ENCODE peak calls at places on chromosomes 5 and 9, in nine cellular contexts. One of them, this sample, is unnamed.

GRCh38 chr9:115198018-115198417 is 80.1 kb upstream of the TNC start:
- DNase-seq in AG04449: no peak
- DNase-seq in RWPE2: no peak
- DNase-seq in CD8-positive, alpha-beta T cell: no peak
- DNase-seq in psoas muscle: peak; percentile 61
- DNase-seq in fibroblast of the aortic adventitia: peak; percentile 42
- DNase-seq in heart left ventricle: peak; percentile 79
- DNase-seq in IMR-90: peak; percentile 79
- DNase-seq in NB4: no peak
- DNase-seq in this sample: peak; percentile 38

GRCh38 chr5:150167163-150167798 is 703 bp downstream of the CDX1 start:
- DNase-seq in AG04449: no peak
- DNase-seq in RWPE2: no peak
- DNase-seq in CD8-positive, alpha-beta T cell: no peak
- DNase-seq in psoas muscle: no peak
- DNase-seq in fibroblast of the aortic adventitia: no peak
- DNase-seq in heart left ventricle: no peak
- DNase-seq in IMR-90: no peak
- DNase-seq in NB4: no peak
- DNase-seq in this sample: no peak

GRCh38 chr5:159038907-159039306 is 60.8 kb downstream of the EBF1 start:
- DNase-seq in AG04449: peak; percentile 87
- DNase-seq in RWPE2: no peak
- DNase-seq in CD8-positive, alpha-beta T cell: no peak
- DNase-seq in psoas muscle: no peak
- DNase-seq in fibroblast of the aortic adventitia: peak; percentile 88
- DNase-seq in heart left ventricle: no peak
- DNase-seq in IMR-90: peak; percentile 90
- DNase-seq in NB4: no peak
- DNase-seq in this sample: no peak

GRCh38 chr9:131621551-131622321 is 76.4 kb downstream of the PRRT1B start:
- DNase-seq in AG04449: no peak
- DNase-seq in RWPE2: no peak
- DNase-seq in CD8-positive, alpha-beta T cell: no peak
- DNase-seq in psoas muscle: no peak
- DNase-seq in fibroblast of the aortic adventitia: no peak
- DNase-seq in heart left ventricle: no peak
- DNase-seq in IMR-90: no peak
- DNase-seq in NB4: peak; percentile 94
- DNase-seq in this sample: peak; percentile 33

GRCh38 chr9:15889555-15889954 is 336.7 kb downstream of the CCDC171 start:
- DNase-seq in AG04449: peak; percentile 50
- DNase-seq in RWPE2: no peak
- DNase-seq in CD8-positive, alpha-beta T cell: no peak
- DNase-seq in psoas muscle: no peak
- DNase-seq in fibroblast of the aortic adventitia: peak; percentile 85
- DNase-seq in heart left ventricle: no peak
- DNase-seq in IMR-90: peak; percentile 57
- DNase-seq in NB4: no peak
- DNase-seq in this sample: no peak

GRCh38 chr5:83583859-83584258 is 112.3 kb downstream of the VCAN start:
- DNase-seq in AG04449: no peak
- DNase-seq in RWPE2: no peak
- DNase-seq in CD8-positive, alpha-beta T cell: no peak
- DNase-seq in psoas muscle: no peak
- DNase-seq in fibroblast of the aortic adventitia: peak; percentile 75
- DNase-seq in heart left ventricle: no peak
- DNase-seq in IMR-90: peak; percentile 82
- DNase-seq in NB4: no peak
- DNase-seq in this sample: no peak

GRCh38 chr5:170809551-170809950 is 26.0 kb downstream of the GABRP start:
- DNase-seq in AG04449: no peak
- DNase-seq in RWPE2: no peak
- DNase-seq in CD8-positive, alpha-beta T cell: no peak
- DNase-seq in psoas muscle: no peak
- DNase-seq in fibroblast of the aortic adventitia: peak; percentile 32
- DNase-seq in heart left ventricle: no peak
- DNase-seq in IMR-90: peak; percentile 71
- DNase-seq in NB4: no peak
- DNase-seq in this sample: no peak

GRCh38 chr9:132008871-132009812 is 70.5 kb downstream of the MED27 start:
- DNase-seq in AG04449: no peak
- DNase-seq in RWPE2: no peak
- DNase-seq in CD8-positive, alpha-beta T cell: no peak
- DNase-seq in psoas muscle: no peak
- DNase-seq in fibroblast of the aortic adventitia: no peak
- DNase-seq in heart left ventricle: no peak
- DNase-seq in IMR-90: no peak
- DNase-seq in NB4: no peak
- DNase-seq in this sample: no peak

GRCh38 chr9:107251756-107252322 is 31.2 kb upstream of the RAD23B start:
- DNase-seq in AG04449: peak; percentile 83
- DNase-seq in RWPE2: no peak
- DNase-seq in CD8-positive, alpha-beta T cell: no peak
- DNase-seq in psoas muscle: peak; percentile 55
- DNase-seq in fibroblast of the aortic adventitia: peak; percentile 98
- DNase-seq in heart left ventricle: peak; percentile 68
- DNase-seq in IMR-90: peak; percentile 95
- DNase-seq in NB4: no peak
- DNase-seq in this sample: no peak

GRCh38 chr5:4625206-4625896 is 514.8 kb upstream of the ADAMTS16 start:
- DNase-seq in AG04449: no peak
- DNase-seq in RWPE2: no peak
- DNase-seq in CD8-positive, alpha-beta T cell: no peak
- DNase-seq in psoas muscle: no peak
- DNase-seq in fibroblast of the aortic adventitia: no peak
- DNase-seq in heart left ventricle: no peak
- DNase-seq in IMR-90: no peak
- DNase-seq in NB4: no peak
- DNase-seq in this sample: no peak

GRCh38 chr5:141430332-141431113 is at the start of gene PCDHGA12:
- DNase-seq in AG04449: peak; percentile 52
- DNase-seq in RWPE2: no peak
- DNase-seq in CD8-positive, alpha-beta T cell: no peak
- DNase-seq in psoas muscle: peak; percentile 82
- DNase-seq in fibroblast of the aortic adventitia: peak; percentile 97
- DNase-seq in heart left ventricle: peak; percentile 71
- DNase-seq in IMR-90: peak; percentile 87
- DNase-seq in NB4: peak; percentile 88
- DNase-seq in this sample: no peak

GRCh38 chr9:123715258-123715657 is 214.7 kb downstream of the DENND1A start:
- DNase-seq in AG04449: no peak
- DNase-seq in RWPE2: no peak
- DNase-seq in CD8-positive, alpha-beta T cell: no peak
- DNase-seq in psoas muscle: no peak
- DNase-seq in fibroblast of the aortic adventitia: no peak
- DNase-seq in heart left ventricle: no peak
- DNase-seq in IMR-90: no peak
- DNase-seq in NB4: no peak
- DNase-seq in this sample: no peak

GRCh38 chr5:1494780-1495524 is 28.8 kb downstream of the LPCAT1 start:
- DNase-seq in AG04449: no peak
- DNase-seq in RWPE2: no peak
- DNase-seq in CD8-positive, alpha-beta T cell: peak; percentile 48
- DNase-seq in psoas muscle: peak; percentile 75
- DNase-seq in fibroblast of the aortic adventitia: no peak
- DNase-seq in heart left ventricle: no peak
- DNase-seq in IMR-90: no peak
- DNase-seq in NB4: peak; percentile 97
- DNase-seq in this sample: no peak

GRCh38 chr5:146137967-146138403 is 32.6 kb upstream of the PLAC8L1 start:
- DNase-seq in AG04449: no peak
- DNase-seq in RWPE2: no peak
- DNase-seq in CD8-positive, alpha-beta T cell: no peak
- DNase-seq in psoas muscle: no peak
- DNase-seq in fibroblast of the aortic adventitia: peak; percentile 55
- DNase-seq in heart left ventricle: no peak
- DNase-seq in IMR-90: peak; percentile 68
- DNase-seq in NB4: no peak
- DNase-seq in this sample: peak; percentile 48

GRCh38 chr5:127290019-127290945 is at the start of gene MEGF10:
- DNase-seq in AG04449: no peak
- DNase-seq in RWPE2: no peak
- DNase-seq in CD8-positive, alpha-beta T cell: no peak
- DNase-seq in psoas muscle: peak; percentile 72
- DNase-seq in fibroblast of the aortic adventitia: peak; percentile 48
- DNase-seq in heart left ventricle: no peak
- DNase-seq in IMR-90: peak; percentile 17
- DNase-seq in NB4: peak; percentile 12
- DNase-seq in this sample: no peak

GRCh38 chr5:164484948-164485347 is 979.5 kb downstream of the MAT2B start:
- DNase-seq in AG04449: no peak
- DNase-seq in RWPE2: no peak
- DNase-seq in CD8-positive, alpha-beta T cell: no peak
- DNase-seq in psoas muscle: no peak
- DNase-seq in fibroblast of the aortic adventitia: no peak
- DNase-seq in heart left ventricle: no peak
- DNase-seq in IMR-90: no peak
- DNase-seq in NB4: no peak
- DNase-seq in this sample: no peak

GRCh38 chr9:80649496-80649895 is 1039.9 kb downstream of the TLE1 start:
- DNase-seq in AG04449: no peak
- DNase-seq in RWPE2: no peak
- DNase-seq in CD8-positive, alpha-beta T cell: no peak
- DNase-seq in psoas muscle: no peak
- DNase-seq in fibroblast of the aortic adventitia: peak; percentile 30
- DNase-seq in heart left ventricle: no peak
- DNase-seq in IMR-90: no peak
- DNase-seq in NB4: no peak
- DNase-seq in this sample: no peak

GRCh38 chr9:85742630-85742928 is 825 bp upstream of the AGTPBP1 start:
- DNase-seq in AG04449: peak; percentile 24
- DNase-seq in RWPE2: no peak
- DNase-seq in CD8-positive, alpha-beta T cell: no peak
- DNase-seq in psoas muscle: no peak
- DNase-seq in fibroblast of the aortic adventitia: peak; percentile 63
- DNase-seq in heart left ventricle: no peak
- DNase-seq in IMR-90: peak; percentile 72
- DNase-seq in NB4: no peak
- DNase-seq in this sample: no peak

GRCh38 chr5:181070523-181070922 is 30.5 kb downstream of the BTNL9 start:
- DNase-seq in AG04449: no peak
- DNase-seq in RWPE2: no peak
- DNase-seq in CD8-positive, alpha-beta T cell: no peak
- DNase-seq in psoas muscle: no peak
- DNase-seq in fibroblast of the aortic adventitia: no peak
- DNase-seq in heart left ventricle: no peak
- DNase-seq in IMR-90: no peak
- DNase-seq in NB4: no peak
- DNase-seq in this sample: no peak
- H3K4me3 ChIP-seq in AG04449: no peak overlapping the region
- H3K4me3 ChIP-seq in RWPE2: no peak overlapping the region
- H3K4me3 ChIP-seq in CD8-positive, alpha-beta T cell: no peak overlapping the region
- H3K4me3 ChIP-seq in psoas muscle: no peak overlapping the region
- H3K4me3 ChIP-seq in fibroblast of the aortic adventitia: no peak overlapping the region
- H3K4me3 ChIP-seq in heart left ventricle: no peak overlapping the region
- H3K4me3 ChIP-seq in IMR-90: no peak overlapping the region
- H3K4me3 ChIP-seq in NB4: no peak overlapping the region
- H3K4me3 ChIP-seq in this sample: no peak overlapping the region

DNA sequence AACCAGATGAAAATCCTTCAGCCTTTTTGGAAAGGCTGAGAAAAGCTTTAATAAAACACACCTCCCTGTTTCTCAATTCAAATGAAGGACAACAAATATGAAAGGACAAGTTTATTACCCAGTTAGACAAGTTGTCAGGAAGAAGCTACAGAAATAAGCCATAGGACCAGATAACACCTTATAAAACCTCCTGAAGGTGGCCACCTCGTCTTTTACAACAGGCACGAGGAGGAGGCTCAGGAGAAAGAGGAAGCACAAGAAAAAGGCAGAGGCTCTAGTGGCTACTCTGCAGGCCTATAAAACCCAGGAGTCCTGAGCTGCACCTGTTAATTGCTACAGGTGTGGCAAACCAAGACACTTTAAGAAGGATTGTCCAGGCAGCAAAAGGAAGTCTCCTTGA is 352.1 kb upstream of the CDH18 start:
- DNase-seq in AG04449: no peak
- DNase-seq in RWPE2: no peak
- DNase-seq in CD8-positive, alpha-beta T cell: no peak
- DNase-seq in psoas muscle: no peak
- DNase-seq in fibroblast of the aortic adventitia: no peak
- DNase-seq in heart left ventricle: no peak
- DNase-seq in IMR-90: no peak
- DNase-seq in NB4: peak; percentile 22
- DNase-seq in this sample: no peak
- TF ChIP-seq CTCF in AG04449: no peak
- TF ChIP-seq CTCF in RWPE2: no peak
- TF ChIP-seq CTCF in CD8-positive, alpha-beta T cell: no peak
- TF ChIP-seq CTCF in psoas muscle: no peak
- TF ChIP-seq CTCF in fibroblast of the aortic adventitia: no peak
- TF ChIP-seq CTCF in heart left ventricle: no peak
- TF ChIP-seq CTCF in IMR-90: no peak
- TF ChIP-seq CTCF in NB4: no peak
- TF ChIP-seq CTCF in this sample: no peak

GRCh38 chr5:76329346-76329745 is 73.7 kb upstream of the IQGAP2 start:
- DNase-seq in AG04449: no peak
- DNase-seq in RWPE2: no peak
- DNase-seq in CD8-positive, alpha-beta T cell: no peak
- DNase-seq in psoas muscle: no peak
- DNase-seq in fibroblast of the aortic adventitia: no peak
- DNase-seq in heart left ventricle: no peak
- DNase-seq in IMR-90: no peak
- DNase-seq in NB4: no peak
- DNase-seq in this sample: no peak

GRCh38 chr5:76326559-76327351 is 76.3 kb upstream of the IQGAP2 start:
- DNase-seq in AG04449: no peak
- DNase-seq in RWPE2: no peak
- DNase-seq in CD8-positive, alpha-beta T cell: no peak
- DNase-seq in psoas muscle: no peak
- DNase-seq in fibroblast of the aortic adventitia: no peak
- DNase-seq in heart left ventricle: no peak
- DNase-seq in IMR-90: no peak
- DNase-seq in NB4: no peak
- DNase-seq in this sample: no peak

GRCh38 chr5:76319673-76320072 is 83.4 kb upstream of the IQGAP2 start:
- DNase-seq in AG04449: no peak
- DNase-seq in RWPE2: no peak
- DNase-seq in CD8-positive, alpha-beta T cell: no peak
- DNase-seq in psoas muscle: no peak
- DNase-seq in fibroblast of the aortic adventitia: no peak
- DNase-seq in heart left ventricle: no peak
- DNase-seq in IMR-90: no peak
- DNase-seq in NB4: no peak
- DNase-seq in this sample: no peak

GRCh38 chr5:76325876-76326491 is 77.1 kb upstream of the IQGAP2 start:
- DNase-seq in AG04449: no peak
- DNase-seq in RWPE2: no peak
- DNase-seq in CD8-positive, alpha-beta T cell: peak; percentile 28
- DNase-seq in psoas muscle: no peak
- DNase-seq in fibroblast of the aortic adventitia: no peak
- DNase-seq in heart left ventricle: no peak
- DNase-seq in IMR-90: no peak
- DNase-seq in NB4: no peak
- DNase-seq in this sample: no peak

GRCh38 chr5:76325326-76325725 is 77.8 kb upstream of the IQGAP2 start:
- DNase-seq in AG04449: no peak
- DNase-seq in RWPE2: no peak
- DNase-seq in CD8-positive, alpha-beta T cell: no peak
- DNase-seq in psoas muscle: no peak
- DNase-seq in fibroblast of the aortic adventitia: no peak
- DNase-seq in heart left ventricle: no peak
- DNase-seq in IMR-90: no peak
- DNase-seq in NB4: no peak
- DNase-seq in this sample: no peak
- H3K4me3 ChIP-seq in AG04449: no peak overlapping the region
- H3K4me3 ChIP-seq in RWPE2: no peak overlapping the region
- H3K4me3 ChIP-seq in CD8-positive, alpha-beta T cell: peak overlapping the region; percentile 1
- H3K4me3 ChIP-seq in psoas muscle: no peak overlapping the region
- H3K4me3 ChIP-seq in fibroblast of the aortic adventitia: no peak overlapping the region
- H3K4me3 ChIP-seq in heart left ventricle: no peak overlapping the region
- H3K4me3 ChIP-seq in IMR-90: no peak overlapping the region
- H3K4me3 ChIP-seq in NB4: no peak overlapping the region
- H3K4me3 ChIP-seq in this sample: no peak overlapping the region

GRCh38 chr9:128724744-128725211 is 851 bp upstream of the ZDHHC12 start:
- DNase-seq in AG04449: no peak
- DNase-seq in RWPE2: no peak
- DNase-seq in CD8-positive, alpha-beta T cell: peak; percentile 21
- DNase-seq in psoas muscle: peak; percentile 82
- DNase-seq in fibroblast of the aortic adventitia: peak; percentile 72
- DNase-seq in heart left ventricle: peak; percentile 86
- DNase-seq in IMR-90: peak; percentile 64
- DNase-seq in NB4: peak; percentile 79
- DNase-seq in this sample: peak; percentile 59
- TF ChIP-seq CTCF in AG04449: no peak
- TF ChIP-seq CTCF in RWPE2: no peak
- TF ChIP-seq CTCF in CD8-positive, alpha-beta T cell: no peak
- TF ChIP-seq CTCF in psoas muscle: no peak
- TF ChIP-seq CTCF in fibroblast of the aortic adventitia: no peak
- TF ChIP-seq CTCF in heart left ventricle: no peak
- TF ChIP-seq CTCF in IMR-90: no peak
- TF ChIP-seq CTCF in NB4: no peak
- TF ChIP-seq CTCF in this sample: no peak

This sample was measured in lung.